ENCODE peak calls at places on chromosomes 7 and 10, in ten cellular contexts. B is NCI-H1092 treated with DMSO at 0.1 percent for 48 hours; F is A172; J is ACHN; D is GOT3; S is HT-29; C is pons; Z is stimulated activated CD8-positive, alpha-beta memory T cell treated with anti-CD3 and anti-CD28 coated beads, Interleukin-12 subunit alpha, Interleukin-12 subunit beta, amount 100 ng/mL, for 1 hour; G is stimulated activated CD4-positive, alpha-beta T cell treated with anti-CD3 and anti-CD28 coated beads, Interleukin-1b, Interleukin-23, amount 100 ng/mL, for 1 hour; H is heart right ventricle. Q is an unnamed sample.

GRCh38 chr7:151017370-151017952 is 6.8 kb downstream of the ATG9B start:
- DNase-seq in B (no peak), F (no peak), J (no peak), D (no peak), S (peak; percentile 48), C (no peak), Z (no peak), G (no peak), H (no peak), Q (no peak)

GRCh38 chr10:30818854-30819253 is 189.3 kb upstream of the LYZL2 start:
- DNase-seq in B (no peak), F (no peak), J (no peak), D (peak; percentile 42), S (no peak), C (no peak), Z (no peak), G (no peak), H (peak; percentile 41), Q (no peak)

GRCh38 chr10:69375307-69376151 is 41.2 kb downstream of the TACR2 start:
- DNase-seq in B (no peak), F (no peak), J (no peak), D (no peak), S (no peak), C (peak; percentile 29), Z (no peak), G (no peak), H (peak; percentile 45), Q (peak; percentile 82)

GRCh38 chr7:31327071-31327470 is 13.5 kb downstream of the NEUROD6 start:
- DNase-seq in B (no peak), F (peak; percentile 93), J (peak; percentile 7), D (no peak), S (no peak), C (no peak), Z (no peak), G (no peak), H (no peak), Q (no peak)

GRCh38 chr7:51446785-51447184 is 130.2 kb upstream of the COBL start:
- DNase-seq in B (no peak), F (no peak), J (no peak), D (no peak), S (no peak), C (no peak), Z (no peak), G (no peak), H (no peak), Q (no peak)

GRCh38 chr10:3538850-3539531 is 246.0 kb downstream of the KLF6 start:
- DNase-seq in B (no peak), F (peak; percentile 95), J (peak; percentile 16), D (no peak), S (peak; percentile 72), C (peak; percentile 36), Z (no peak), G (no peak), H (no peak), Q (no peak)

GRCh38 chr7:97104719-97105129 is 12.8 kb upstream of the SDHAF3 start:
- DNase-seq in B (peak; percentile 79), F (peak; percentile 67), J (peak; percentile 84), D (peak; percentile 9), S (peak; percentile 90), C (peak; percentile 86), Z (peak; percentile 25), G (peak; percentile 37), H (peak; percentile 88), Q (peak; percentile 92)

GRCh38 chr10:113261130-113261529 is 291.7 kb upstream of the HABP2 start:
- DNase-seq in B (no peak), F (no peak), J (no peak), D (no peak), S (no peak), C (no peak), Z (no peak), G (no peak), H (no peak), Q (no peak)

GRCh38 chr10:92238586-92239098 is 52.2 kb downstream of the CPEB3 start:
- DNase-seq in B (no peak), F (peak; percentile 91), J (peak; percentile 79), D (no peak), S (peak; percentile 3), C (peak; percentile 32), Z (no peak), G (no peak), H (no peak), Q (no peak)

GRCh38 chr10:27258838-27259532 is 18.4 kb upstream of the ACBD5 start:
- DNase-seq in B (no peak), F (no peak), J (peak; percentile 16), D (no peak), S (no peak), C (no peak), Z (no peak), G (no peak), H (no peak), Q (peak; percentile 54)

GRCh38 chr10:12251581-12251980 is 55.6 kb downstream of the CDC123 start:
- DNase-seq in B (no peak), F (no peak), J (no peak), D (no peak), S (no peak), C (no peak), Z (no peak), G (no peak), H (no peak), Q (no peak)

GRCh38 chr10:77821036-77821435 is 105.5 kb downstream of the DLG5 start:
- DNase-seq in B (no peak), F (no peak), J (no peak), D (no peak), S (no peak), C (no peak), Z (no peak), G (no peak), H (no peak), Q (no peak)